ENCODE peak calls at places on chromosomes 11 and 22, in six cellular contexts. One of them, this sample, is unnamed.

GRCh38 chr11:128279861-128280260 is 307.5 kb downstream of the ETS1 start:
- DNase-seq in A549: no peak
- DNase-seq in tibial nerve: no peak
- DNase-seq in HepG2: no peak
- DNase-seq in sigmoid colon: no peak
- DNase-seq in stomach: no peak
- DNase-seq in this sample: no peak

GRCh38 chr11:34407121-34407813 is 31.5 kb upstream of the CAT start:
- DNase-seq in A549: no peak
- DNase-seq in HepG2: peak; percentile 9
- DNase-seq in tibial nerve: no peak
- DNase-seq in stomach: peak; percentile 50
- DNase-seq in sigmoid colon: no peak
- DNase-seq in this sample: no peak

GRCh38 chr11:74570266-74571061 is 21.9 kb upstream of the POLD3 start:
- DNase-seq in A549: peak; percentile 83
- DNase-seq in HepG2: peak; percentile 57
- DNase-seq in sigmoid colon: no peak
- DNase-seq in stomach: peak; percentile 56
- DNase-seq in tibial nerve: no peak
- DNase-seq in this sample: peak; percentile 46

GRCh38 chr11:12461516-12461915 is 84.1 kb downstream of the PARVA start:
- DNase-seq in HepG2: no peak
- DNase-seq in A549: no peak
- DNase-seq in tibial nerve: no peak
- DNase-seq in sigmoid colon: no peak
- DNase-seq in stomach: no peak
- DNase-seq in this sample: no peak

GRCh38 chr11:129930743-129931142 is 35.4 kb upstream of the NFRKB start:
- DNase-seq in sigmoid colon: no peak
- DNase-seq in A549: no peak
- DNase-seq in tibial nerve: no peak
- DNase-seq in stomach: no peak
- DNase-seq in HepG2: no peak
- DNase-seq in this sample: no peak

GRCh38 chr11:74714904-74715303 is 16.3 kb downstream of the CHRDL2 start:
- DNase-seq in stomach: no peak
- DNase-seq in tibial nerve: no peak
- DNase-seq in HepG2: no peak
- DNase-seq in sigmoid colon: no peak
- DNase-seq in A549: no peak
- DNase-seq in this sample: no peak

GRCh38 chr11:23574149-23574548 is 713.9 kb upstream of the CCDC179 start:
- DNase-seq in tibial nerve: no peak
- DNase-seq in stomach: no peak
- DNase-seq in A549: no peak
- DNase-seq in sigmoid colon: no peak
- DNase-seq in HepG2: no peak
- DNase-seq in this sample: no peak

GRCh38 chr11:69636512-69636866 is 4.5 kb upstream of the CCND1 start:
- DNase-seq in tibial nerve: no peak
- DNase-seq in sigmoid colon: peak; percentile 82
- DNase-seq in HepG2: no peak
- DNase-seq in stomach: peak; percentile 62
- DNase-seq in A549: peak; percentile 61
- DNase-seq in this sample: peak; percentile 25

GRCh38 chr11:10651579-10652361 is 41.8 kb downstream of the IRAG1 start:
- DNase-seq in stomach: no peak
- DNase-seq in A549: no peak
- DNase-seq in tibial nerve: no peak
- DNase-seq in HepG2: no peak
- DNase-seq in sigmoid colon: peak; percentile 66
- DNase-seq in this sample: no peak

GRCh38 chr22:17086750-17087149 is 1.9 kb downstream of the IL17RA start:
- DNase-seq in A549: no peak
- DNase-seq in HepG2: no peak
- DNase-seq in stomach: no peak
- DNase-seq in tibial nerve: no peak
- DNase-seq in sigmoid colon: peak; percentile 63
- DNase-seq in this sample: no peak

GRCh38 chr11:93031386-93031785 is 61.9 kb downstream of the MTNR1B start:
- DNase-seq in A549: no peak
- DNase-seq in HepG2: no peak
- DNase-seq in sigmoid colon: no peak
- DNase-seq in tibial nerve: no peak
- DNase-seq in stomach: no peak
- DNase-seq in this sample: no peak

GRCh38 chr11:72786305-72787261 is 7.3 kb downstream of the STARD10 start:
- DNase-seq in HepG2: peak; percentile 56
- DNase-seq in stomach: peak; percentile 89
- DNase-seq in A549: no peak
- DNase-seq in sigmoid colon: no peak
- DNase-seq in tibial nerve: no peak
- DNase-seq in this sample: no peak

GRCh38 chr22:27110985-27111451 is 453.6 kb downstream of the MIAT start:
- DNase-seq in A549: peak; percentile 38
- DNase-seq in HepG2: peak; percentile 49
- DNase-seq in stomach: no peak
- DNase-seq in tibial nerve: no peak
- DNase-seq in sigmoid colon: no peak
- DNase-seq in this sample: no peak

GRCh38 chr11:65262775-65263174 is 1.0 kb downstream of the POLA2 start:
- DNase-seq in sigmoid colon: peak; percentile 21
- DNase-seq in HepG2: no peak
- DNase-seq in tibial nerve: no peak
- DNase-seq in A549: no peak
- DNase-seq in stomach: no peak
- DNase-seq in this sample: no peak

GRCh38 chr22:46295277-46295971 is 1.2 kb upstream of the GTSE1 start:
- DNase-seq in stomach: no peak
- DNase-seq in sigmoid colon: no peak
- DNase-seq in HepG2: no peak
- DNase-seq in tibial nerve: no peak
- DNase-seq in A549: no peak
- DNase-seq in this sample: no peak

GRCh38 chr22:44180706-44181032 is at the start of gene PARVG:
- DNase-seq in tibial nerve: no peak
- DNase-seq in HepG2: no peak
- DNase-seq in sigmoid colon: no peak
- DNase-seq in A549: no peak
- DNase-seq in stomach: no peak
- DNase-seq in this sample: no peak

GRCh38 chr11:124863137-124863825 is 2.0 kb upstream of the ROBO3 start:
- DNase-seq in stomach: peak; percentile 56
- DNase-seq in A549: no peak
- DNase-seq in sigmoid colon: peak; percentile 70
- DNase-seq in HepG2: peak; percentile 20
- DNase-seq in tibial nerve: no peak
- DNase-seq in this sample: no peak

GRCh38 chr22:37485006-37485713 is 1.0 kb downstream of the MFNG start:
- DNase-seq in stomach: no peak
- DNase-seq in sigmoid colon: no peak
- DNase-seq in tibial nerve: no peak
- DNase-seq in A549: no peak
- DNase-seq in HepG2: no peak
- DNase-seq in this sample: no peak

GRCh38 chr11:46865340-46865739 is 19.3 kb upstream of the CKAP5 start:
- DNase-seq in tibial nerve: no peak
- DNase-seq in A549: no peak
- DNase-seq in stomach: no peak
- DNase-seq in HepG2: no peak
- DNase-seq in sigmoid colon: no peak
- DNase-seq in this sample: peak; percentile 51

GRCh38 chr22:40819741-40820140 is 595 bp upstream of the SLC25A17 start:
- DNase-seq in tibial nerve: no peak
- DNase-seq in A549: no peak
- DNase-seq in stomach: no peak
- DNase-seq in HepG2: no peak
- DNase-seq in sigmoid colon: no peak
- DNase-seq in this sample: no peak

GRCh38 chr22:45223304-45224117 is 17.2 kb downstream of the KIAA0930 start:
- DNase-seq in A549: no peak
- DNase-seq in sigmoid colon: no peak
- DNase-seq in HepG2: no peak
- DNase-seq in tibial nerve: no peak
- DNase-seq in stomach: no peak
- DNase-seq in this sample: no peak

GRCh38 chr11:19978668-19979518 is 181.4 kb downstream of the DBX1 start:
- DNase-seq in A549: peak; percentile 57
- DNase-seq in tibial nerve: no peak
- DNase-seq in sigmoid colon: peak; percentile 64
- DNase-seq in HepG2: peak; percentile 88
- DNase-seq in stomach: no peak
- DNase-seq in this sample: peak; percentile 36

GRCh38 chr11:62055970-62056369 is 67.8 kb upstream of the INCENP start:
- DNase-seq in stomach: no peak
- DNase-seq in A549: no peak
- DNase-seq in sigmoid colon: peak; percentile 56
- DNase-seq in HepG2: no peak
- DNase-seq in tibial nerve: no peak
- DNase-seq in this sample: no peak

GRCh38 chr11:60869451-60869825 is 2.1 kb downstream of the ZP1 start:
- DNase-seq in sigmoid colon: peak; percentile 30
- DNase-seq in stomach: peak; percentile 16
- DNase-seq in HepG2: no peak
- DNase-seq in tibial nerve: no peak
- DNase-seq in A549: no peak
- DNase-seq in this sample: no peak

GRCh38 chr11:45212566-45213315 is 66.3 kb downstream of the PRDM11 start:
- DNase-seq in stomach: no peak
- DNase-seq in HepG2: no peak
- DNase-seq in sigmoid colon: peak; percentile 70
- DNase-seq in tibial nerve: no peak
- DNase-seq in A549: peak; percentile 39
- DNase-seq in this sample: no peak

GRCh38 chr11:96748639-96749370 is 359.0 kb downstream of the JRKL start:
- DNase-seq in A549: no peak
- DNase-seq in tibial nerve: no peak
- DNase-seq in HepG2: no peak
- DNase-seq in sigmoid colon: no peak
- DNase-seq in stomach: no peak
- DNase-seq in this sample: no peak

GRCh38 chr22:42340695-42341383 is 70.4 kb upstream of the TCF20 start:
- DNase-seq in stomach: no peak
- DNase-seq in HepG2: no peak
- DNase-seq in A549: no peak
- DNase-seq in tibial nerve: no peak
- DNase-seq in sigmoid colon: peak; percentile 81
- DNase-seq in this sample: peak; percentile 54

GRCh38 chr11:70428701-70429427 is 30.5 kb downstream of the CTTN start:
- DNase-seq in A549: no peak
- DNase-seq in stomach: no peak
- DNase-seq in sigmoid colon: no peak
- DNase-seq in tibial nerve: no peak
- DNase-seq in HepG2: no peak
- DNase-seq in this sample: peak; percentile 35

GRCh38 chr11:1670928-1671371 is 26.0 kb upstream of the KRTAP5-6 start:
- DNase-seq in tibial nerve: no peak
- DNase-seq in stomach: no peak
- DNase-seq in sigmoid colon: no peak
- DNase-seq in HepG2: no peak
- DNase-seq in A549: no peak
- DNase-seq in this sample: no peak

GRCh38 chr22:30667486-30668305 is at the start of gene DUSP18:
- DNase-seq in sigmoid colon: peak; percentile 96
- DNase-seq in A549: peak; percentile 93
- DNase-seq in tibial nerve: peak; percentile 91
- DNase-seq in stomach: peak; percentile 97
- DNase-seq in HepG2: peak; percentile 83
- DNase-seq in this sample: peak; percentile 95
- H3K4me1 ChIP-seq in sigmoid colon: no peaks in the 10 kb centered on the region
- H3K4me1 ChIP-seq in A549: peaks cover 6% of the 10 kb centered on the region
- H3K4me1 ChIP-seq in tibial nerve: peaks cover 23% of the 10 kb centered on the region
- H3K4me1 ChIP-seq in stomach: peaks cover 16% of the 10 kb centered on the region
- H3K4me1 ChIP-seq in HepG2: peaks cover 18% of the 10 kb centered on the region
- H3K4me1 ChIP-seq in this sample: peaks cover 4% of the 10 kb centered on the region

GRCh38 chr11:122517403-122518379 is 137.8 kb upstream of the UBASH3B start:
- DNase-seq in tibial nerve: no peak
- DNase-seq in sigmoid colon: no peak
- DNase-seq in HepG2: no peak
- DNase-seq in stomach: no peak
- DNase-seq in A549: no peak
- DNase-seq in this sample: no peak
- TF ChIP-seq EP300 in tibial nerve: no peak
- TF ChIP-seq EP300 in sigmoid colon: no peak
- TF ChIP-seq EP300 in HepG2: no peak
- TF ChIP-seq EP300 in stomach: no peak
- TF ChIP-seq EP300 in A549: no peak
- TF ChIP-seq EP300 in this sample: no peak

GRCh38 chr11:8688414-8689362 is 6.1 kb downstream of the RPL27A start:
- DNase-seq in tibial nerve: peak; percentile 88
- DNase-seq in stomach: peak; percentile 95
- DNase-seq in HepG2: peak; percentile 96
- DNase-seq in A549: peak; percentile 96
- DNase-seq in sigmoid colon: peak; percentile 97
- DNase-seq in this sample: peak; percentile 94
- TF ChIP-seq POLR2A in tibial nerve: no peak
- TF ChIP-seq POLR2A in stomach: no peak
- TF ChIP-seq POLR2A in HepG2: peak; percentile 96
- TF ChIP-seq POLR2A in A549: peak; percentile 83
- TF ChIP-seq POLR2A in sigmoid colon: peak; percentile 64
- TF ChIP-seq POLR2A in this sample: no peak

DNA sequence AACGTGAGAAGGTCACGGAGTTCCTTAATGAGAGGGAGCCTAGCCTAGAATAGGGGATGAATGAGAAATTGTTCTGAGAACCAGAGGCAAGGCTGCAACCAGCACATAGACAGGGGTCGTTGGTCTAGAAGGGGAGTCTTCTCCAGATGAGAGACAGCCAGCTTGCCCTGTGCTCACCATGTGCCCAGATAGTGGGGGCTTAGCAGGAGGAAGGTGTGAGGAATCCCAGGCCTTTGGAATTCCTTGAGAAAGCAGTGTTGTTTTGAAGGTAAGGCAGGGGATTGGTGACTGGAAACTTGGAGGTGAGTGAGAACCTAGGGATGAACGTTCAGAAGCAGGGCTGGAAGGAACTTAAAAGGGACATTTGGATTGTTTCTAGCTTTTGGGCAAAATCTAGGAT is 29.4 kb downstream of the RCOR2 start:
- DNase-seq in HepG2: no peak
- DNase-seq in tibial nerve: no peak
- DNase-seq in stomach: no peak
- DNase-seq in sigmoid colon: no peak
- DNase-seq in A549: no peak
- DNase-seq in this sample: no peak
- H3K4me1 ChIP-seq in HepG2: peaks cover 41% of the 10 kb centered on the region
- H3K4me1 ChIP-seq in tibial nerve: peaks cover 92% of the 10 kb centered on the region
- H3K4me1 ChIP-seq in stomach: peaks cover 81% of the 10 kb centered on the region
- H3K4me1 ChIP-seq in sigmoid colon: no peaks in the 10 kb centered on the region
- H3K4me1 ChIP-seq in A549: peaks cover 22% of the 10 kb centered on the region
- H3K4me1 ChIP-seq in this sample: peaks cover 16% of the 10 kb centered on the region